ENCODE peak calls at places on chromosomes 16 and 17, in four cellular contexts. Z, L, W and K are unnamed samples.

GRCh38 chr17:21452377-21453143 is 76.4 kb downstream of the KCNJ12 start:
- DNase-seq in Z (peak), L (no peak), W (peak), K (peak)

GRCh38 chr17:7745748-7746470 is 28.4 kb downstream of the DNAH2 start:
- DNase-seq in L (no peak), Z (peak), W (no peak), K (no peak)

GRCh38 chr16:66551362-66551761 is 1.0 kb upstream of the CKLF start:
- DNase-seq in W (peak), Z (peak), L (peak), K (peak)

GRCh38 chr17:41298458-41299135 is 4.1 kb downstream of the KRTAP29-1 start:
- DNase-seq in Z (no peak), W (no peak), L (no peak), K (no peak)

GRCh38 chr17:16286009-16286946 is 67.0 kb downstream of the CENPV start:
- DNase-seq in Z (peak), W (peak), L (peak), K (no peak)

GRCh38 chr16:46975908-46976470 is 2.5 kb upstream of the DNAJA2 start:
- DNase-seq in W (no peak), L (no peak), Z (no peak), K (no peak)

GRCh38 chr17:62955841-62956352 is 10.1 kb upstream of the TANC2 start:
- DNase-seq in W (no peak), Z (no peak), L (no peak), K (no peak)

GRCh38 chr16:77841275-77841640 is 52.9 kb downstream of the VAT1L start:
- DNase-seq in W (no peak), L (no peak), Z (no peak), K (peak)

GRCh38 chr17:73759324-73760185 is 115.3 kb upstream of the SDK2 start:
- DNase-seq in L (no peak), W (no peak), Z (no peak), K (no peak)

GRCh38 chr16:29835926-29836325 is 15.7 kb downstream of the MVP start:
- DNase-seq in W (no peak), L (no peak), Z (no peak), K (no peak)

GRCh38 chr17:42803074-42803883 is 4.6 kb downstream of the CNTD1 start:
- DNase-seq in Z (no peak), W (no peak), L (no peak), K (peak)

GRCh38 chr16:1770328-1771071 is 843 bp downstream of the NME3 start:
- DNase-seq in L (no peak), W (peak), Z (peak), K (peak)

GRCh38 chr16:71426069-71426879 is 15.6 kb downstream of the TLE7 start:
- DNase-seq in W (peak), L (peak), Z (peak), K (no peak)

GRCh38 chr17:48202945-48203344 is 95.4 kb downstream of the SNX11 start:
- DNase-seq in L (no peak), W (no peak), Z (no peak), K (no peak)

GRCh38 chr16:72939247-72939646 is 108.7 kb downstream of the ZFHX3 start:
- DNase-seq in Z (no peak), L (no peak), W (no peak), K (peak)

GRCh38 chr17:13158511-13159240 is 140.8 kb upstream of the ELAC2 start:
- DNase-seq in L (no peak), W (no peak), Z (no peak), K (no peak)

GRCh38 chr16:2469399-2470233 is 1.5 kb upstream of the NTN3 start:
- DNase-seq in L (no peak), Z (no peak), W (no peak), K (no peak)

GRCh38 chr17:61416211-61416539 is 16.5 kb downstream of the TBX2 start:
- DNase-seq in Z (no peak), W (peak), L (no peak), K (no peak)

GRCh38 chr17:83103200-83103937 is 24.0 kb downstream of the METRNL start:
- DNase-seq in W (peak), Z (peak), L (no peak), K (no peak)

GRCh38 chr16:20515580-20516179 is 60.5 kb downstream of the ACSM2B start:
- DNase-seq in Z (no peak), L (no peak), W (no peak), K (no peak)

GRCh38 chr16:11390573-11391495 is 45.6 kb downstream of the RMI2 start:
- DNase-seq in L (no peak), Z (no peak), W (no peak), K (no peak)

DNA sequence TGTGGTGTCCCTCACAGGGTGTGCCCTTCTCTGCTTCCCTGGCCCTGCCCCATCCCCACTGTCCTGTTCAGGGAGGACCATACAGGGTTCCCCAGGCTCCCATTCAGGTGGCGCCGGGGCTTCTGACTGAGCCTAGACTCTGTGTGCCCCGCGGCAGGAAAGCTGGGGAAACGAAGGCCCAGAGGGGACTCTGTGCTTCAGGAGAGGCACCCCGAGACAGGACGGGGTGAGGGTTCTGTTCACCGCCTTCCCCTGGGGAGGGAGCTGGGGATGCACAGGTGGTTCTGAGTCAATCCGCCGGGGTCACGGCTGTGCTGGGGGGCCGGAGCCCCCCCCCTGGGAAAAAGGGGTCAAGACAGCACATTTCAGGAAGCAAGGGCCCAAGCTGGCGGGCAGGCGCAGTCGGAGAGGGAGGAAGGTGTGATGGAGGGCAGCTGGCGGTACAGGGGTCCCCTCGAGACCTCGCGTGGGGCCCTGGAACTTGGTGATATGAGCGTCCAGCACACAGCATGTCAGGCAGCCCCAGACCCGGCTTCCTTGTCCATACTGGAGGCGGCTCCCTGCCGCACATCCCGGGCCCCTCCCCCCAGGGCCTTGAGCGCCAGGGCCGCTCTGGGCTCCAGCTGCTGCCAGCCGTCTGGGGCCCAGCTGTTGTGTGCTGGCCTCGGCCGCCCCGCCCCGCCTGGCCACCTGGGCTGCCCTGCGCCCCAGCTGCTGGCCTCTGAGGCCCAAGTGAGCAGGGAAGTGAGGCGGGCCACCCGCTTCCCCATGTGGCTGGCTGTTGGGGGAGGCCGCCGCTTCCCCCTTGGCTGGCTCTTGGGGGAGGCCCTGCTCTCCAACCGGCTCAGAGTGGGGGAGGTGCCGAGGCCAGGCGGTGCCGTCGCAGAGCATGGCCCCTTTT is 5.6 kb upstream of the NOTUM start:
- DNase-seq in W (no peak), L (no peak), Z (no peak), K (no peak)
- TF ChIP-seq JUND in W (no peak), L (no peak), Z (no peak), K (no peak)

GRCh38 chr17:55215711-55216110 is 49.0 kb upstream of the HLF start:
- DNase-seq in L (no peak), Z (no peak), W (no peak), K (no peak)
- TF ChIP-seq JUND in L (no peak), Z (no peak), W (no peak), K (no peak)

GRCh38 chr17:55717898-55718735 is 4.5 kb downstream of the TMEM100 start:
- DNase-seq in L (no peak), W (peak), Z (peak), K (peak)

GRCh38 chr17:55720917-55721836 is 1.5 kb downstream of the TMEM100 start:
- DNase-seq in Z (no peak), W (no peak), L (no peak), K (no peak)

GRCh38 chr17:55722016-55722706 is 503 bp downstream of the TMEM100 start:
- DNase-seq in W (no peak), Z (no peak), L (no peak), K (no peak)

GRCh38 chr17:55722742-55723487 is at the start of gene TMEM100:
- DNase-seq in L (no peak), W (peak), Z (no peak), K (no peak)

GRCh38 chr17:55717432-55717831 is 5.2 kb downstream of the TMEM100 start:
- DNase-seq in L (no peak), Z (no peak), W (no peak), K (no peak)
- TF ChIP-seq JUND in L (no peak), Z (no peak), W (no peak), K (no peak)

GRCh38 chr16:48623304-48624016 is 13.5 kb upstream of the N4BP1 start:
- DNase-seq in W (peak), Z (peak), L (peak), K (peak)
- TF ChIP-seq JUND in W (peak), Z (no peak), L (no peak), K (no peak)